ENCODE peak calls at places on chromosomes 1 and 21, in seven cellular contexts. Y is GM23338, V is K562, C is SK-N-SH, U is GM12878, O is HCT116, J is HepG2. F is an unnamed sample.
A peak's percentile ranks its signal among the peaks of the same experiment; 100 is the strongest.

GRCh38 chr1:235073331-235073967 is 55.2 kb downstream of the TOMM20 start:
- DNase-seq in Y (no peak), V (no peak), C (no peak), U (no peak), O (no peak), J (peak; percentile 97), F (no peak)

GRCh38 chr1:152189657-152190442 is 30.8 kb upstream of the RPTN start:
- DNase-seq in Y (peak; percentile 87), V (peak; percentile 62), C (peak; percentile 52), U (no peak), O (peak; percentile 63), J (peak; percentile 31), F (peak; percentile 67)

GRCh38 chr1:93021539-93022134 is 57.4 kb upstream of the MTF2 start:
- DNase-seq in Y (peak; percentile 64), V (peak; percentile 62), C (peak; percentile 54), U (no peak), O (peak; percentile 42), J (peak; percentile 42), F (peak; percentile 33)

GRCh38 chr1:174606471-174606870 is 158.7 kb downstream of the GPR52 start:
- DNase-seq in Y (no peak), V (no peak), C (peak; percentile 19), U (no peak), O (no peak), J (no peak), F (no peak)

GRCh38 chr1:189237008-189237407 is 1240.7 kb downstream of the BRINP3 start:
- DNase-seq in Y (no peak), V (no peak), C (no peak), U (no peak), O (no peak), J (no peak), F (no peak)

GRCh38 chr1:156898151-156898550 is 4.6 kb downstream of the PEAR1 start:
- DNase-seq in Y (peak; percentile 31), V (no peak), C (peak; percentile 75), U (no peak), O (no peak), J (peak; percentile 29), F (no peak)

GRCh38 chr1:220363196-220363831 is 91.1 kb upstream of the RAB3GAP2 start:
- DNase-seq in Y (no peak), V (no peak), C (peak; percentile 59), U (no peak), O (no peak), J (no peak), F (no peak)

GRCh38 chr1:115873184-115873583 is 32.3 kb upstream of the NHLH2 start:
- DNase-seq in Y (no peak), V (no peak), C (no peak), U (no peak), O (no peak), J (no peak), F (no peak)

GRCh38 chr1:174999926-175000696 is at the start of gene CACYBP:
- DNase-seq in Y (peak; percentile 42), V (no peak), C (peak; percentile 95), U (no peak), O (no peak), J (peak; percentile 29), F (no peak)

DNA sequence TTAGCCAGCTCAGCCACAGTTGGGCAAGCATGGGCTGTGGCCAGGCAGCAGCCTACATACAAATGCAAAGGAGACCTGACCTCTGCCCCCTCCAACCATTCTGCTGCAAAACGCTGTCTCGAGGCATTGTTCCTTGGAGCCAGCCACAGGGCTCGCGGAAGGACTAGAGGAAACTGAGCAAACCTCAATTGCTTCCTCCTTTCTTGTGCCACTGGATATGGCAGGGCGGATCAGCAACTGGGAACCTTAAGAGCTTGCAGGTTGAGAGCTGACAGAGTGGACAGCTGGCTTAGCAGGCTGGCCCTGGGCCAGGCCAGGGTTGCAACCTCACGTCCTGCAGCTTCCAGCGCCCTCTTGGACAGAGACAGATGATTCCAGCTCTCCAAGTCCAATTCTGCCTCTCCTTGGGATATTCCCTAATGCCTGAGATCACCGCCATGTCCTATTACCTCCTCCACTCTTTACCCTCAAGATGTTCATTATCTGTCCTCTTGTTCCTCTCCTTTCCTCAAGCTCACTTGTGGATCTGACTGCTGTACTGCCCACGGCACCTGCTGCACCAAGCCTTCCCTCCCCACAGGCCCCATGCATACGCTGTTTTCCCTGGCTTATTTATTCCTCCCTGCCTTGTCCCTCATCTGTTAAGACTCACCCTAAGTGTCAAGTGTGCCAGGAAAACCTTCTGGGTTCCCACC is 67.5 kb downstream of the SDC3 start:
- DNase-seq in Y (peak; percentile 32), V (no peak), C (no peak), U (no peak), O (no peak), J (no peak), F (no peak)
- H3K36me3 ChIP-seq in Y (no peaks in the 10 kb centered on the region), V (no peaks in the 10 kb centered on the region), C (no peaks in the 10 kb centered on the region), U (no peaks in the 10 kb centered on the region), O (no peaks in the 10 kb centered on the region), J (no peaks in the 10 kb centered on the region), F (no peaks in the 10 kb centered on the region)

DNA sequence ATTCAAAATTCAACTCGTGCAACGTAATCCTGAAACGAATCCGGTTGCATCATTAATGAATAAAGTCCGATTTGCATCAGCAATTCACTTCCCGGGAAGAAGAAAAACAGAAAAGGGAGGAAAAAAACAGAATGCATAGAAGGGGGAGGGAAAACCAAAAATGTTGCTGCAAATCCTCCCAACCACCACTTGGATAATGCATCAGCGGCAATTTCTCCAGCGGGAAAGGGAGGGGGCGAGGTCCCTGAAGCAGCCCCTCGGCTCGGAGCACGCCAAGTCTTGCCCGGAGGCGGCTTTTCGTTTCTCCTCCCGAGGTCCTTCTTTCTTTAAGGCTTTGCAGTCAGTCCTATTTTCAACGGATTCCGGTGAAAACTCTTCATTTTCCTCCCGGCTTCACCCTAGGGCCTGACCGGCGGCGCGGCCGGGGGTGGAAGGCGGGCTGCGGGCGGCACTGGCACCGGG is 720 bp downstream of the CDC42BPA start:
- DNase-seq in Y (peak; percentile 82), V (peak; percentile 57), C (peak; percentile 76), U (no peak), O (no peak), J (peak; percentile 44), F (no peak)
- TF ChIP-seq REST in Y (no peak), V (no peak), C (no peak), U (no peak), O (no peak), J (no peak), F (no peak)

DNA sequence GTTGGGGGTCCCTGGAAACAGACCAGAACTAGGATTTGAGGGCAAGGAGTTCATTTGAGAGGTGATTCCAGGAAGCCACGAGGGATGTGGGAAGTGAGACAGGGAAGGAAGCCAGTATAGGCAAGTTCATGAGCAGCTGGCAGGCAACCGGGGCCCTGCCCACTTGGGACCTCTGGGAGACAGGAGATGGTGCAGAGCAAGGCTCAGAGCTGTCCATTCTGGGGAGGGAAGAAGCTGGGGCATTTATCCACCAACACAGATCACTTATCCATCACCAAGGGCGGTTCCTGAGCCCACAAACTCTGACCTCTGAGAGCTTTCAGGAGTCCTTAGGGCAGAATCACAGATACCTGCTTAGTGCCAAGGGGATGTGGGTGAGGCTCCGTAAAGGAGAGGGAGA is 16.8 kb downstream of the EDN2 start:
- DNase-seq in Y (no peak), V (no peak), C (no peak), U (no peak), O (no peak), J (no peak), F (no peak)
- H3K36me3 ChIP-seq in Y (no peaks in the 10 kb centered on the region), V (no peaks in the 10 kb centered on the region), C (peaks cover 14% of the 10 kb centered on the region), U (no peaks in the 10 kb centered on the region), O (no peaks in the 10 kb centered on the region), J (no peaks in the 10 kb centered on the region), F (no peaks in the 10 kb centered on the region)

DNA sequence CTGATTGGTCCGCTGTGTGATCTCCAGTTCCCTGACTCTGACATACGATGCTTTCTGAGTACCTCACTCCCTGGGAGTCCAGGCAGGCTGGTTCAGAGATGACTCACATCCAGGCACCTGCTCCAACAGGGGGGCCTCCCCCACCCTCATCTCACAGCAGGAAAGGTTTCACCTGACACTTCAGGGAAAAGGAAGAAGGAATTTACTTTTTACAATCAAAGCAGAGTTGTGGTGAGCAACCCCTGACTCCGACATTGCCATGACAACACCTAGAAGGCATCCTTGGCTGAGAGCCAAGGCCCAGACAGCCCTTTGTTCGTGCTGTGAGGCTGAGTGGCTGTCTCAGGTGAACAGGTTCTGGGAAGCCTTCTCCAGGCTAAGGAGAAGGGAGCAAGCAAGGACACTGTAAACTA is 164.6 kb upstream of the GJB5 start:
- DNase-seq in Y (peak; percentile 54), V (no peak), C (peak; percentile 43), U (peak; percentile 16), O (peak; percentile 19), J (peak; percentile 9), F (no peak)
- TF ChIP-seq REST in Y (no peak), V (no peak), C (no peak), U (no peak), O (no peak), J (no peak), F (no peak)

DNA sequence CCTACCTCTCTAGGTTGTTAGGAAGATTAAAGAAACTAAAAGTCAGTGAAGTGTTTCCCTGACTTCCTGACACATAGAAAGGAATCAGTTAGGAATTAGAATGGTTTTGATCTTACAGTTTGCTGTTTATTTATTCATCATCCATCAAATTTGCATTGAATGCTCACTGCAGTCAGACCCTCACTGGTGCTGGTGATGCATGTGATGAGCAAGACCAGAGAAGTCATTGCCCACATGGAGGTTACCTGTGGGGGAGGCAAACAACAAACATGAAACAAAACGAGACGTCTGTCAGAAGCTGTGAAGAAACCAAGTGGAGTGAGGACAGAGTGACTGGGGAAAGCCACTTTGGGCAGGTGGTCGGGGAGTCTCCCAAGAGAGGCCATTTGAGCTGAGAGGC is 6.4 kb downstream of the CTPS1 start:
- DNase-seq in Y (no peak), V (no peak), C (no peak), U (no peak), O (no peak), J (no peak), F (no peak)
- H3K36me3 ChIP-seq in Y (peaks cover 69% of the 10 kb centered on the region), V (peaks cover 100% of the 10 kb centered on the region), C (peaks cover 63% of the 10 kb centered on the region), U (peaks cover 18% of the 10 kb centered on the region), O (peaks cover 63% of the 10 kb centered on the region), J (peaks cover 69% of the 10 kb centered on the region), F (peaks cover 70% of the 10 kb centered on the region)

DNA sequence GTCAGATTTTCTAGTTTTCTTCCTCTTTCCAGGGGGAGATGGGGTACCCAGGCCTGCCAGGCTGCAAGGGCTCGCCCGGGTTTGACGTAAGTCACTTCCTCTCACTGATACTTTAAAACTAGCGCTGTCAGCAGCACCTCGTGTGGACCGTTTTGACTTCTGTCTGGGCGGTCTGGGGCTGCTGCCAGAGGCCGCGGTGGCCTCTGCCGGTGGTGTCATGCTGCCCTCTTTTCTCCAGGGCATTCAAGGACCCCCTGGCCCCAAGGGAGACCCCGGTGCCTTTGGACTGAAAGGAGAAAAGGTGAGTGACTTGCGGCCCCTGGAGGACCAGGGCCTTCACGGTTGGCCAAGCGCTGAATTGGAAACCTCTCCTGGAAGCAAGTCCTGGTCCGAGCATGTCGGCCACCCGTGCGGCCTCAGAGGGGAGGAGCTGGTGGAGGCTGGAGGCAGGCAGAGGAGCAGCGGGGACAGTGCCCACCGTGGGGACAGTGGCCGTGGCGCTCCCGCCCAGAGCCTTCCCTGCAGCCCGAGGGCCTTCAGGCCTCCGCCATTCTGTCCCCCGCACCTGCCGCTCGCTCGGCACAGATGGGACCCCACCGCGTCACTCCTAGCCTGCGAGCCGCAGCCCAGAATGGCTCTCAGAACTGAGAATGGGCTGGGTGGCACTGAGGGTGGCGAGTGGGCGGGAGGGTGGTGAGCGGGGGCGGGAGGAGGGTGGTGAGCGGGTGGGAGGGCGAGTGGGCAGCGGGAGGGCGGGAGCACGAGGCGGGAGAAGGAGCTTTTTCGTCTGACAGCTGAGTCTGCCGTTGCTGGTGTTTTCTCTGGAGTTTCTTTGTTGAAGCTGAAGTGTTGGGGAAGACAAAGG is 9.4 kb downstream of the COL6A1 start:
- DNase-seq in Y (no peak), V (no peak), C (no peak), U (no peak), O (no peak), J (no peak), F (no peak)
- TF ChIP-seq REST in Y (no peak), V (no peak), C (no peak), U (no peak), O (no peak), J (no peak), F (no peak)